ENCODE peak calls at places on chromosome 13, in eight cellular contexts. One of them, this sample, is unnamed.

GRCh38 chr13:79314652-79315051 is 91.4 kb downstream of the RBM26 start:
- DNase-seq in breast epithelium: no peak
- DNase-seq in neural progenitor cell: no peak
- DNase-seq in colonic mucosa: no peak
- DNase-seq in pancreas: no peak
- DNase-seq in ascending aorta: no peak
- DNase-seq in upper lobe of left lung: no peak
- DNase-seq in lower lobe of right lung: no peak
- DNase-seq in this sample: no peak

GRCh38 chr13:59946924-59947323 is 216.8 kb downstream of the DIAPH3 start:
- DNase-seq in ascending aorta: no peak
- DNase-seq in pancreas: no peak
- DNase-seq in neural progenitor cell: no peak
- DNase-seq in upper lobe of left lung: no peak
- DNase-seq in colonic mucosa: no peak
- DNase-seq in lower lobe of right lung: no peak
- DNase-seq in breast epithelium: no peak
- DNase-seq in this sample: no peak

GRCh38 chr13:95603887-95604533 is 40.5 kb downstream of the DZIP1 start:
- DNase-seq in neural progenitor cell: no peak
- DNase-seq in colonic mucosa: peak; percentile 66
- DNase-seq in breast epithelium: no peak
- DNase-seq in ascending aorta: no peak
- DNase-seq in lower lobe of right lung: no peak
- DNase-seq in pancreas: peak; percentile 83
- DNase-seq in upper lobe of left lung: peak; percentile 59
- DNase-seq in this sample: no peak

GRCh38 chr13:65889368-65889767 is 1340.8 kb downstream of the PCDH9 start:
- DNase-seq in lower lobe of right lung: no peak
- DNase-seq in upper lobe of left lung: no peak
- DNase-seq in neural progenitor cell: no peak
- DNase-seq in breast epithelium: no peak
- DNase-seq in colonic mucosa: no peak
- DNase-seq in ascending aorta: no peak
- DNase-seq in pancreas: no peak
- DNase-seq in this sample: no peak

GRCh38 chr13:49652691-49653305 is 24.5 kb downstream of the ARL11 start:
- DNase-seq in breast epithelium: no peak
- DNase-seq in upper lobe of left lung: no peak
- DNase-seq in neural progenitor cell: peak; percentile 71
- DNase-seq in lower lobe of right lung: no peak
- DNase-seq in colonic mucosa: peak; percentile 44
- DNase-seq in ascending aorta: no peak
- DNase-seq in pancreas: peak; percentile 37
- DNase-seq in this sample: peak; percentile 83

GRCh38 chr13:23432589-23432988 is 913 bp downstream of the SACS start:
- DNase-seq in breast epithelium: no peak
- DNase-seq in colonic mucosa: no peak
- DNase-seq in upper lobe of left lung: no peak
- DNase-seq in lower lobe of right lung: no peak
- DNase-seq in neural progenitor cell: peak; percentile 41
- DNase-seq in pancreas: no peak
- DNase-seq in ascending aorta: no peak
- DNase-seq in this sample: peak; percentile 28

GRCh38 chr13:33637978-33638743 is 179.8 kb upstream of the RFC3 start:
- DNase-seq in neural progenitor cell: no peak
- DNase-seq in ascending aorta: no peak
- DNase-seq in colonic mucosa: no peak
- DNase-seq in upper lobe of left lung: no peak
- DNase-seq in pancreas: no peak
- DNase-seq in breast epithelium: no peak
- DNase-seq in lower lobe of right lung: no peak
- DNase-seq in this sample: no peak

GRCh38 chr13:114107686-114108081 is 24.7 kb downstream of the RASA3 start:
- DNase-seq in breast epithelium: peak; percentile 36
- DNase-seq in upper lobe of left lung: peak; percentile 88
- DNase-seq in pancreas: no peak
- DNase-seq in neural progenitor cell: no peak
- DNase-seq in lower lobe of right lung: peak; percentile 49
- DNase-seq in colonic mucosa: no peak
- DNase-seq in ascending aorta: no peak
- DNase-seq in this sample: peak; percentile 39

GRCh38 chr13:94073006-94073744 is 406.3 kb downstream of the DCT start:
- DNase-seq in ascending aorta: no peak
- DNase-seq in neural progenitor cell: no peak
- DNase-seq in pancreas: no peak
- DNase-seq in lower lobe of right lung: no peak
- DNase-seq in breast epithelium: no peak
- DNase-seq in upper lobe of left lung: no peak
- DNase-seq in colonic mucosa: no peak
- DNase-seq in this sample: no peak

GRCh38 chr13:35978607-35979316 is 152.4 kb downstream of the DCLK1 start:
- DNase-seq in neural progenitor cell: peak; percentile 46
- DNase-seq in lower lobe of right lung: no peak
- DNase-seq in breast epithelium: no peak
- DNase-seq in upper lobe of left lung: no peak
- DNase-seq in ascending aorta: no peak
- DNase-seq in pancreas: peak; percentile 46
- DNase-seq in colonic mucosa: peak; percentile 37
- DNase-seq in this sample: peak; percentile 74

GRCh38 chr13:79451500-79451962 is 29.4 kb upstream of the NDFIP2 start:
- DNase-seq in neural progenitor cell: no peak
- DNase-seq in colonic mucosa: no peak
- DNase-seq in ascending aorta: no peak
- DNase-seq in pancreas: no peak
- DNase-seq in breast epithelium: no peak
- DNase-seq in upper lobe of left lung: no peak
- DNase-seq in lower lobe of right lung: peak; percentile 41
- DNase-seq in this sample: peak; percentile 58

GRCh38 chr13:27401210-27401609 is 23.2 kb upstream of the GTF3A start:
- DNase-seq in ascending aorta: no peak
- DNase-seq in lower lobe of right lung: peak; percentile 59
- DNase-seq in neural progenitor cell: no peak
- DNase-seq in colonic mucosa: peak; percentile 75
- DNase-seq in upper lobe of left lung: no peak
- DNase-seq in pancreas: no peak
- DNase-seq in breast epithelium: no peak
- DNase-seq in this sample: no peak

GRCh38 chr13:74047925-74048324 is 86.3 kb downstream of the KLF12 start:
- DNase-seq in upper lobe of left lung: no peak
- DNase-seq in colonic mucosa: peak; percentile 55
- DNase-seq in neural progenitor cell: peak; percentile 13
- DNase-seq in ascending aorta: no peak
- DNase-seq in breast epithelium: no peak
- DNase-seq in lower lobe of right lung: no peak
- DNase-seq in pancreas: no peak
- DNase-seq in this sample: no peak
- H3K4me1 ChIP-seq in upper lobe of left lung: no peaks in the 10 kb centered on the region
- H3K4me1 ChIP-seq in colonic mucosa: no peaks in the 10 kb centered on the region
- H3K4me1 ChIP-seq in neural progenitor cell: peaks cover 21% of the 10 kb centered on the region
- H3K4me1 ChIP-seq in ascending aorta: peaks cover 8% of the 10 kb centered on the region
- H3K4me1 ChIP-seq in breast epithelium: no peaks in the 10 kb centered on the region
- H3K4me1 ChIP-seq in lower lobe of right lung: no peaks in the 10 kb centered on the region
- H3K4me1 ChIP-seq in pancreas: no peaks in the 10 kb centered on the region
- H3K4me1 ChIP-seq in this sample: no peaks in the 10 kb centered on the region

GRCh38 chr13:43787998-43788397 is 1.2 kb upstream of the ENOX1 start:
- DNase-seq in breast epithelium: no peak
- DNase-seq in pancreas: peak; percentile 17
- DNase-seq in lower lobe of right lung: no peak
- DNase-seq in upper lobe of left lung: no peak
- DNase-seq in neural progenitor cell: peak; percentile 42
- DNase-seq in ascending aorta: no peak
- DNase-seq in colonic mucosa: no peak
- DNase-seq in this sample: no peak

GRCh38 chr13:43785681-43786471 is 896 bp downstream of the ENOX1 start:
- DNase-seq in ascending aorta: no peak
- DNase-seq in neural progenitor cell: peak; percentile 77
- DNase-seq in upper lobe of left lung: peak; percentile 89
- DNase-seq in colonic mucosa: peak; percentile 71
- DNase-seq in breast epithelium: peak; percentile 68
- DNase-seq in pancreas: peak; percentile 73
- DNase-seq in lower lobe of right lung: peak; percentile 60
- DNase-seq in this sample: peak; percentile 88

GRCh38 chr13:43786472-43786765 is 353 bp downstream of the ENOX1 start:
- DNase-seq in ascending aorta: no peak
- DNase-seq in lower lobe of right lung: no peak
- DNase-seq in colonic mucosa: peak; percentile 17
- DNase-seq in neural progenitor cell: no peak
- DNase-seq in breast epithelium: no peak
- DNase-seq in pancreas: no peak
- DNase-seq in upper lobe of left lung: no peak
- DNase-seq in this sample: no peak

GRCh38 chr13:43787518-43787891 is 733 bp upstream of the ENOX1 start:
- DNase-seq in lower lobe of right lung: no peak
- DNase-seq in ascending aorta: no peak
- DNase-seq in colonic mucosa: no peak
- DNase-seq in breast epithelium: no peak
- DNase-seq in upper lobe of left lung: no peak
- DNase-seq in pancreas: no peak
- DNase-seq in neural progenitor cell: peak; percentile 13
- DNase-seq in this sample: no peak

GRCh38 chr13:43786766-43787517 is at the start of gene ENOX1:
- DNase-seq in ascending aorta: no peak
- DNase-seq in pancreas: peak; percentile 54
- DNase-seq in colonic mucosa: peak; percentile 22
- DNase-seq in breast epithelium: no peak
- DNase-seq in neural progenitor cell: peak; percentile 88
- DNase-seq in upper lobe of left lung: peak; percentile 90
- DNase-seq in lower lobe of right lung: peak; percentile 46
- DNase-seq in this sample: peak; percentile 87
- TF ChIP-seq CTCF in ascending aorta: no peak
- TF ChIP-seq CTCF in pancreas: no peak
- TF ChIP-seq CTCF in colonic mucosa: no peak
- TF ChIP-seq CTCF in breast epithelium: no peak
- TF ChIP-seq CTCF in neural progenitor cell: peak; percentile 25
- TF ChIP-seq CTCF in upper lobe of left lung: no peak
- TF ChIP-seq CTCF in lower lobe of right lung: no peak
- TF ChIP-seq CTCF in this sample: peak; percentile 44

GRCh38 chr13:21606781-21607180 is 2.8 kb upstream of the MICU2 start:
- DNase-seq in pancreas: no peak
- DNase-seq in colonic mucosa: no peak
- DNase-seq in lower lobe of right lung: no peak
- DNase-seq in upper lobe of left lung: no peak
- DNase-seq in breast epithelium: no peak
- DNase-seq in ascending aorta: no peak
- DNase-seq in neural progenitor cell: no peak
- DNase-seq in this sample: no peak

GRCh38 chr13:21608961-21609360 is 5.0 kb upstream of the MICU2 start:
- DNase-seq in upper lobe of left lung: no peak
- DNase-seq in pancreas: no peak
- DNase-seq in ascending aorta: no peak
- DNase-seq in colonic mucosa: no peak
- DNase-seq in neural progenitor cell: no peak
- DNase-seq in lower lobe of right lung: no peak
- DNase-seq in breast epithelium: no peak
- DNase-seq in this sample: no peak

GRCh38 chr13:21613791-21614190 is 9.8 kb upstream of the MICU2 start:
- DNase-seq in upper lobe of left lung: no peak
- DNase-seq in pancreas: no peak
- DNase-seq in neural progenitor cell: no peak
- DNase-seq in lower lobe of right lung: no peak
- DNase-seq in breast epithelium: no peak
- DNase-seq in ascending aorta: no peak
- DNase-seq in colonic mucosa: no peak
- DNase-seq in this sample: no peak

GRCh38 chr13:21611385-21611784 is 7.4 kb upstream of the MICU2 start:
- DNase-seq in lower lobe of right lung: no peak
- DNase-seq in neural progenitor cell: no peak
- DNase-seq in ascending aorta: no peak
- DNase-seq in breast epithelium: no peak
- DNase-seq in colonic mucosa: no peak
- DNase-seq in pancreas: no peak
- DNase-seq in upper lobe of left lung: peak; percentile 66
- DNase-seq in this sample: no peak

GRCh38 chr13:21610687-21611086 is 6.7 kb upstream of the MICU2 start:
- DNase-seq in lower lobe of right lung: no peak
- DNase-seq in upper lobe of left lung: peak; percentile 73
- DNase-seq in neural progenitor cell: no peak
- DNase-seq in colonic mucosa: no peak
- DNase-seq in pancreas: no peak
- DNase-seq in ascending aorta: no peak
- DNase-seq in breast epithelium: no peak
- DNase-seq in this sample: no peak
- H3K4me1 ChIP-seq in lower lobe of right lung: no peaks in the 10 kb centered on the region
- H3K4me1 ChIP-seq in upper lobe of left lung: no peaks in the 10 kb centered on the region
- H3K4me1 ChIP-seq in neural progenitor cell: no peaks in the 10 kb centered on the region
- H3K4me1 ChIP-seq in colonic mucosa: no peaks in the 10 kb centered on the region
- H3K4me1 ChIP-seq in pancreas: no peaks in the 10 kb centered on the region
- H3K4me1 ChIP-seq in ascending aorta: no peaks in the 10 kb centered on the region
- H3K4me1 ChIP-seq in breast epithelium: no peaks in the 10 kb centered on the region
- H3K4me1 ChIP-seq in this sample: no peaks in the 10 kb centered on the region

GRCh38 chr13:75508002-75508548 is 26.1 kb upstream of the TBC1D4 start:
- DNase-seq in pancreas: no peak
- DNase-seq in breast epithelium: no peak
- DNase-seq in neural progenitor cell: no peak
- DNase-seq in ascending aorta: no peak
- DNase-seq in colonic mucosa: no peak
- DNase-seq in upper lobe of left lung: peak; percentile 54
- DNase-seq in lower lobe of right lung: no peak
- DNase-seq in this sample: no peak

GRCh38 chr13:75511226-75511625 is 26.4 kb downstream of the COMMD6 start:
- DNase-seq in ascending aorta: no peak
- DNase-seq in pancreas: no peak
- DNase-seq in upper lobe of left lung: no peak
- DNase-seq in neural progenitor cell: no peak
- DNase-seq in lower lobe of right lung: no peak
- DNase-seq in colonic mucosa: no peak
- DNase-seq in breast epithelium: no peak
- DNase-seq in this sample: no peak

GRCh38 chr13:75507027-75508001 is 25.3 kb upstream of the TBC1D4 start:
- DNase-seq in lower lobe of right lung: no peak
- DNase-seq in neural progenitor cell: no peak
- DNase-seq in colonic mucosa: no peak
- DNase-seq in upper lobe of left lung: peak; percentile 47
- DNase-seq in breast epithelium: no peak
- DNase-seq in ascending aorta: no peak
- DNase-seq in pancreas: no peak
- DNase-seq in this sample: no peak

GRCh38 chr13:75505327-75505726 is 23.4 kb upstream of the TBC1D4 start:
- DNase-seq in pancreas: no peak
- DNase-seq in ascending aorta: no peak
- DNase-seq in neural progenitor cell: no peak
- DNase-seq in upper lobe of left lung: no peak
- DNase-seq in lower lobe of right lung: no peak
- DNase-seq in colonic mucosa: no peak
- DNase-seq in breast epithelium: no peak
- DNase-seq in this sample: no peak

GRCh38 chr13:75505966-75506365 is 24.0 kb upstream of the TBC1D4 start:
- DNase-seq in neural progenitor cell: no peak
- DNase-seq in upper lobe of left lung: no peak
- DNase-seq in lower lobe of right lung: no peak
- DNase-seq in pancreas: no peak
- DNase-seq in ascending aorta: no peak
- DNase-seq in colonic mucosa: no peak
- DNase-seq in breast epithelium: no peak
- DNase-seq in this sample: no peak
- TF ChIP-seq CTCF in neural progenitor cell: no peak
- TF ChIP-seq CTCF in upper lobe of left lung: no peak
- TF ChIP-seq CTCF in lower lobe of right lung: no peak
- TF ChIP-seq CTCF in pancreas: no peak
- TF ChIP-seq CTCF in ascending aorta: no peak
- TF ChIP-seq CTCF in colonic mucosa: no peak
- TF ChIP-seq CTCF in breast epithelium: no peak
- TF ChIP-seq CTCF in this sample: no peak